ENCODE peak calls at places on chromosomes 7 and 10, in six cellular contexts. Y is CD4-positive, alpha-beta T cell; T is lower lobe of right lung; U is glutamatergic neuron; S is B cell; M is PC-9. A is an unnamed sample.

GRCh38 chr10:69899727-69900595 is 98.3 kb downstream of the COL13A1 start:
- DNase-seq in Y (no peak), T (no peak), U (no peak), S (no peak), M (no peak), A (no peak)

GRCh38 chr7:159143780-159144755 is 599 bp downstream of the VIPR2 start:
- DNase-seq in Y (no peak), T (no peak), U (peak), S (no peak), M (no peak), A (no peak)

GRCh38 chr10:88227342-88228018 is 355.6 kb downstream of the RNLS start:
- DNase-seq in Y (no peak), T (no peak), U (no peak), S (no peak), M (no peak), A (no peak)

GRCh38 chr7:46909601-46910051 is 672.3 kb downstream of the TNS3 start:
- DNase-seq in Y (no peak), T (no peak), U (no peak), S (no peak), M (peak), A (no peak)

GRCh38 chr10:90378524-90379076 is 479.2 kb downstream of the HTR7 start:
- DNase-seq in Y (no peak), T (no peak), U (no peak), S (no peak), M (no peak), A (no peak)

GRCh38 chr7:122532406-122533269 is 166.3 kb downstream of the RNF133 start:
- DNase-seq in Y (no peak), T (no peak), U (no peak), S (no peak), M (no peak), A (peak)

GRCh38 chr7:26191974-26192479 is 8.5 kb downstream of the HNRNPA2B1 start:
- DNase-seq in Y (no peak), T (no peak), U (no peak), S (no peak), M (no peak), A (no peak)

GRCh38 chr10:125377368-125377767 is 217.0 kb upstream of the CTBP2 start:
- DNase-seq in Y (no peak), T (no peak), U (no peak), S (no peak), M (no peak), A (no peak)

GRCh38 chr7:4067874-4068273 is 614.2 kb upstream of the FOXK1 start:
- DNase-seq in Y (no peak), T (no peak), U (no peak), S (no peak), M (no peak), A (no peak)

GRCh38 chr10:72687035-72687434 is 4.9 kb upstream of the MCU start:
- DNase-seq in Y (no peak), T (no peak), U (no peak), S (no peak), M (no peak), A (no peak)

GRCh38 chr7:148110097-148110868 is 480.3 kb upstream of the C7orf33 start:
- DNase-seq in Y (no peak), T (no peak), U (no peak), S (no peak), M (no peak), A (no peak)

GRCh38 chr10:115209133-115209532 is 116.0 kb downstream of the ATRNL1 start:
- DNase-seq in Y (no peak), T (no peak), U (no peak), S (no peak), M (no peak), A (no peak)

GRCh38 chr7:16669581-16669980 is 23.6 kb downstream of the BZW2 start:
- DNase-seq in Y (no peak), T (no peak), U (no peak), S (no peak), M (no peak), A (no peak)

GRCh38 chr7:16667355-16667754 is 21.4 kb downstream of the BZW2 start:
- DNase-seq in Y (no peak), T (no peak), U (no peak), S (no peak), M (no peak), A (no peak)

GRCh38 chr7:16668978-16669377 is 23.0 kb downstream of the BZW2 start:
- DNase-seq in Y (no peak), T (no peak), U (no peak), S (no peak), M (no peak), A (no peak)

GRCh38 chr7:16670021-16670420 is 24.0 kb downstream of the BZW2 start:
- DNase-seq in Y (no peak), T (no peak), U (no peak), S (no peak), M (no peak), A (no peak)

DNA sequence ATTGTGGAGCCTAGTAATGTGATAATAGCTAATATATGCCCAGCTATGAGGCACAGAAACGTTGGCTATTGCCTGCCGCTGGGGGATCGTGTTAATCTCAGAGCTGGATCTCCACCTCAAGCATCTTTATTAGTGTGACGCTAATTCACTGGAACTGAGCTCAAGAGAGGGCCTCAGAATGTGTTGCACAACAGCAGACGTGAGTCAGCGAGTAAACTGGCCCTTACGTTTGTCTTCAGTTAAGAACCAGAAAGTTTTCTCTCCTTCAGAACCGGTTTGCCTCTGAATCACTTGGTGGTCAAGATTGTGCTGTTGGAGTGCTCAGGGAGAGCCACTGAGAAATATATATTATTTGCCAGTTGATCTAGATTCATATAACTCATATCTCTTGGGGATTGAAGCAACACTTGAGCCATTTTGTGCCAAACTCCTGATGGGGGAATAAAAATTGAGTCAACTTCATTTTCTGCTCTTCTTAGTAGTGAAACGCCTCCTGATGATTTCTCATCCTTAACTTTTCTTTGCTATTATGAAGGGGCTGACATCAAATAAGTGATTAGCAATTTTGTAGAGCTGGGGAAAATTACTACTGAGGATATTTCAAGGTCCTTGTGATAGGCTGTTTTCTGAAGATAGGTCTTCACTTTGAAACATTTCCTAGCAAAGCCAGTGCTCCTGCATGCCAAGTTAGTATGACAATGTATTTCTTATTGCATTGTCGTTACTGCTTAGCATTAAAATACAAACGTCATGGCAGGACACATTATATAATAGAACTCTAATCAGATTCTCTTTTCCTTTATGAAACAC is 22.3 kb downstream of the BZW2 start:
- DNase-seq in Y (no peak), T (peak), U (no peak), S (no peak), M (peak), A (no peak)
- TF ChIP-seq CTCF in Y (no peak), T (no peak), U (no peak), S (no peak), M (peak), A (no peak)

GRCh38 chr7:19116121-19117080 is 1.0 kb downstream of the TWIST1 start:
- DNase-seq in Y (no peak), T (no peak), U (peak), S (peak), M (peak), A (no peak)

GRCh38 chr7:19117081-19117869 is at the start of gene TWIST1:
- DNase-seq in Y (no peak), T (no peak), U (peak), S (no peak), M (peak), A (peak)

GRCh38 chr7:19119372-19119771 is 1.9 kb upstream of the TWIST1 start:
- DNase-seq in Y (no peak), T (no peak), U (no peak), S (no peak), M (no peak), A (no peak)

GRCh38 chr7:19118896-19119301 is 1.5 kb upstream of the TWIST1 start:
- DNase-seq in Y (no peak), T (no peak), U (peak), S (no peak), M (no peak), A (no peak)

DNA sequence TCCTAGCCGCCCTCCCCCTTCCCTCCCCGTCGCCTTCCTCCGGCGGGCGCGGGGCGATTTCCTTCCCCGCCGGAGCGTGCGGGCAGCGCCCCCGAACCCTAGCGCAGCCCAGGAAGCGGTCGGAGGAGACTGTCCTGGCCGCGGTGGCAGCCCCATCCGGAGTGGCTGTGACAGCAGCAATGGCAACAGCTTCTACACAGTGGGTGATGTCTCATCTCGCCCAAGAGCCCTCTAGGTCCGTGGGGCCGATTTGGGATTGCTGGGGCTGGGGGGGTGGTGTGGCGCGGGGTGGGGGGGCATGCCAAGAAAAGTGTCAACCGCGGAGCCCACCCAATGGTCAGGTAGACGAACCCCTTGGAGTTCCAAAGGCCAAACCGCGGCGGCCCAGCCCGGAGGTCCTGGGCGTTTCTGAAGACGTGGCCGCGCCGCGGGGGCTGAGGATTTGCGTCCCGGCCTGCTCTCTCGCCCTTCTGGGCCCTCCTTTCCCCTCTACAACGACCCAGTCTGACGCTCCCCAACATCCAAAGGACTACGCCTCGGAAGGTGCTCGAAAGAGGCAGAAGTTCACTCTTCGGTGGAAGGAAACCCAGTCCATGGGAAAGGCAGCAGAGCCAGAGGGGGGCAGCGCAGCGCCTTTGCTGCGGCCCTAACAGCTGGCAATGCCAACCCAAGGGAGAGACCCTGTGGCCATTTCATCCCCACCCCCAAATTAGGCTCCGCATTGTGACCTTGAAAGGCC is 603 bp upstream of the TWIST1 start:
- DNase-seq in Y (no peak), T (no peak), U (no peak), S (no peak), M (no peak), A (no peak)
- TF ChIP-seq CTCF in Y (no peak), T (no peak), U (no peak), S (no peak), M (no peak), A (no peak)

GRCh38 chr10:24992512-24993133 is 23.3 kb downstream of the ENKUR start:
- DNase-seq in Y (no peak), T (no peak), U (no peak), S (no peak), M (no peak), A (no peak)

GRCh38 chr10:24991298-24991697 is 24.7 kb downstream of the ENKUR start:
- DNase-seq in Y (no peak), T (no peak), U (no peak), S (no peak), M (no peak), A (no peak)

GRCh38 chr10:24993237-24993958 is 22.6 kb downstream of the ENKUR start:
- DNase-seq in Y (no peak), T (no peak), U (no peak), S (no peak), M (no peak), A (no peak)

GRCh38 chr10:24988831-24989769 is 26.9 kb downstream of the ENKUR start:
- DNase-seq in Y (no peak), T (no peak), U (no peak), S (no peak), M (no peak), A (no peak)

DNA sequence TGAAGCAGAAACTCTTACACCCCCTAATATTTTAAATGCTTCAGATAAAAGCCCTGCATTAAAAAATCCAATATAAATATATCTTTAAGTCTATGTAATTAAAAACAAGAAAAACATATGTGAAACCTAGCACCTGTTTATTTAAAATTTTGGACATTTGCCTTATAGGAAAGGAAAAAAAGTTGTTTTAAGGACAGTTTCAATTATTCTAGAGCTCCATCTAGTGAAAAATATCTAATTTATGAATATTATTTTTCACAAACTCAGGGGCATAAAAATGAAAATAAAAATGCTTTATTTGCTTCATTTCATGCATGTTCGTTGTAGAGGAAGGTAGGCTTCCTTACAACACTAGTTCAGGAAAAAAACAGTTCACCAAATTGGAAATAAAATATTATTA is 26.1 kb downstream of the ENKUR start:
- DNase-seq in Y (no peak), T (no peak), U (no peak), S (no peak), M (no peak), A (no peak)
- TF ChIP-seq CTCF in Y (peak), T (no peak), U (no peak), S (no peak), M (peak), A (no peak)

GRCh38 chr7:7761340-7761973 is 43.0 kb upstream of the RPA3 start:
- DNase-seq in Y (no peak), T (no peak), U (no peak), S (peak), M (no peak), A (no peak)
- TF ChIP-seq CTCF in Y (peak), T (peak), U (no peak), S (peak), M (peak), A (peak)

DNA sequence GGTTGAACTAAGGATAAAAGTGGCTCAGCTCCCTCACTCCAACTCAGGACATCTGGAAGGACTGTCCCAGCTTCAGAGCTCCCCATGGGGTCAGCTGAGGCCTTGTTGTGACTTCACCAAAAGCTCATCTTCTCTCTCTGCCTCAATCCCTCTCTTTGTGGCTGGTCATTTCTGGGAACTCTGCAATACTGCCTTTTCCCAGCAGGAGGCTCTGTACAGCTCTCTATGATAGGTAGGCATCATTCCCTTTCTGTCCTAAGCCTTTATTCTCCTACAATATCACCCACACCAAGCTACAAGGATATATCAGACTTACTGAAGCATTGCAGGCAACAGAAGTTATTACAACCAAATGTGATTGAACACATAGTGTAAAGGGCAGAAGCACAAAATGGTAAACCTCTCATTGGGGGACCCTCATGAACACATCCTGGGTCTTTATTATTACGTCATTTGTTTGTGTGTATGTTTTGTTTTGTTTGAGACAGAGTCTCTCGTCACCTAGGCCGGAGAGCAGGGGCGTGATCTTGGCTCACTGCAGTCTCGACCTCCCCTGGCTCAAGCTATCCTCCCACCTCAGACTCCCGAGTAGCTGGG is 36.7 kb upstream of the PRPS1L1 start:
- DNase-seq in Y (no peak), T (no peak), U (peak), S (peak), M (no peak), A (no peak)
- TF ChIP-seq CTCF in Y (no peak), T (peak), U (peak), S (peak), M (peak), A (peak)

DNA sequence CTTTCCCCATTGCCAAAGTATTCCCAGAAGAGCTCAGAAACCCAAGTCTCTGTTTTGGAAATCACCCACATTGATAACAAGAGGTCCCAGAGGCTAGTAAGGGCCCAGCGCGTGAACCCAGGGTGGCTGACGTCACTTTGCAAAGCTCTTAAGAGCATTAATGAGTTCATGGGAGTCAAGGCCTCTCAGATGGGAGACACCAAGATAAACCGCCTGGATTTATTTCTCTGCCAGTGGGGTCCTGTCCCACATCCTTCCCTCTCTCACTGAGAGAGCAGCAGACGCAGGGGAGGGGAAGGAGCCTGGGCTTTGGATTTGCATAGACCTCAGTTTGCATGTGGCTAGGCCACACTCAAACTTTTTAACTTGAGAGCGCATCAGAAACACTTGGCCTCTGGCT is 184.8 kb upstream of the PDE1C start:
- DNase-seq in Y (no peak), T (no peak), U (no peak), S (no peak), M (no peak), A (no peak)
- TF ChIP-seq CTCF in Y (no peak), T (no peak), U (no peak), S (no peak), M (no peak), A (no peak)

DNA sequence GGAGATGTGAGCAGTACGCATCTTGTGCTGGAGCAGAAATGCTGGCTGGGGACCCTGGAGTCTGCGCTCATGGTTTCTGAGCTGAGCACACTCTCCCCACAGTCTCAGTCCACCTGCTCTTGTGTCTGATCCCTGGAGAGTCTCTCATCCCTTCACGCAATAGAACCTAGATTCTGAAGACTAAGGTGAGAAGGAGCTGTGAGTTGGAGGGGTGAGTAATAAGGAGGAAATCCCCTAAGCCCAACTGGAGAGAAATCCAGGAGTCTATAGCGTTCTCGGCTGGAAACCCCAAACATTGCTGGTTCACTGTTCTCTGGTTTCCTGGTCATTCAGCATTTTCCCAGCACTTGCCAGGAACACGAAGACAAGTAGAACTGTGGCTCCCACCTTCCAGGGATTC is 68.3 kb upstream of the SMNDC1 start:
- DNase-seq in Y (no peak), T (no peak), U (no peak), S (no peak), M (no peak), A (no peak)
- TF ChIP-seq CTCF in Y (no peak), T (no peak), U (no peak), S (no peak), M (no peak), A (no peak)

GRCh38 chr10:97903128-97904025 is 53.7 kb downstream of the GOLGA7B start:
- DNase-seq in Y (no peak), T (peak), U (no peak), S (no peak), M (no peak), A (no peak)
- TF ChIP-seq CTCF in Y (no peak), T (no peak), U (no peak), S (no peak), M (no peak), A (no peak)

A was measured in GM13976.